ENCODE peak calls at places on chromosome 1, in ten cellular contexts. F, N, O, Y, A, J, Q, R, M and G are unnamed samples.
A peak's percentile ranks its signal among the peaks of the same experiment; 100 is the strongest.

GRCh38 chr1:234495231-234495990 is 16.4 kb upstream of the TARBP1 start:
- DNase-seq in F (peak; percentile 93), N (no peak), O (no peak), Y (no peak), A (no peak), J (peak; percentile 62), Q (no peak), R (no peak), M (peak; percentile 88), G (peak; percentile 24)

GRCh38 chr1:40887012-40887378 is 24.8 kb upstream of the CITED4 start:
- DNase-seq in F (no peak), N (no peak), O (no peak), Y (no peak), A (no peak), J (no peak), Q (no peak), R (no peak), M (no peak), G (no peak)

GRCh38 chr1:6158181-6158580 is 21.9 kb downstream of the CHD5 start:
- DNase-seq in F (no peak), N (no peak), O (no peak), Y (no peak), A (no peak), J (no peak), Q (no peak), R (no peak), M (no peak), G (no peak)

GRCh38 chr1:182927693-182928433 is 25.1 kb downstream of the SHCBP1L start:
- DNase-seq in F (no peak), N (no peak), O (no peak), Y (no peak), A (no peak), J (no peak), Q (no peak), R (no peak), M (no peak), G (no peak)

GRCh38 chr1:93675931-93676330 is 5.7 kb downstream of the BCAR3 start:
- DNase-seq in F (no peak), N (no peak), O (no peak), Y (no peak), A (no peak), J (no peak), Q (no peak), R (no peak), M (no peak), G (no peak)

GRCh38 chr1:43861337-43861736 is 72.3 kb upstream of the ARTN start:
- DNase-seq in F (no peak), N (no peak), O (no peak), Y (no peak), A (no peak), J (peak; percentile 77), Q (no peak), R (no peak), M (peak; percentile 64), G (no peak)

GRCh38 chr1:18396247-18396646 is 84.5 kb upstream of the KLHDC7A start:
- DNase-seq in F (no peak), N (no peak), O (no peak), Y (no peak), A (no peak), J (peak; percentile 36), Q (no peak), R (no peak), M (no peak), G (no peak)

GRCh38 chr1:67937010-67937409 is 103.7 kb upstream of the GNG12 start:
- DNase-seq in F (no peak), N (no peak), O (no peak), Y (no peak), A (no peak), J (no peak), Q (no peak), R (no peak), M (no peak), G (no peak)

GRCh38 chr1:29196863-29197589 is 15.3 kb upstream of the SRSF4 start:
- DNase-seq in F (peak; percentile 85), N (no peak), O (no peak), Y (no peak), A (no peak), J (no peak), Q (no peak), R (no peak), M (peak; percentile 81), G (no peak)

GRCh38 chr1:88890790-88891317 is 513 bp downstream of the GTF2B start:
- DNase-seq in F (peak; percentile 50), N (no peak), O (peak; percentile 20), Y (no peak), A (no peak), J (peak; percentile 32), Q (no peak), R (peak; percentile 27), M (peak; percentile 41), G (peak; percentile 46)

GRCh38 chr1:119276558-119276957 is 92.0 kb upstream of the HAO2 start:
- DNase-seq in F (no peak), N (peak; percentile 18), O (no peak), Y (peak; percentile 53), A (no peak), J (peak; percentile 37), Q (no peak), R (no peak), M (no peak), G (no peak)

GRCh38 chr1:162930532-162931438 is 69.8 kb upstream of the CCDC190 start:
- DNase-seq in F (no peak), N (no peak), O (no peak), Y (no peak), A (no peak), J (no peak), Q (no peak), R (no peak), M (no peak), G (no peak)

GRCh38 chr1:210597555-210598134 is 268.9 kb downstream of the HHAT start:
- DNase-seq in F (peak; percentile 95), N (peak; percentile 54), O (no peak), Y (no peak), A (no peak), J (peak; percentile 94), Q (no peak), R (no peak), M (peak; percentile 81), G (no peak)